ENCODE peak calls at places on chromosomes 6 and 20, in nine cellular contexts. E, X, M, Q, I, L, S, U and Y are unnamed samples.

GRCh38 chr6:48883116-48883515 is 579.9 kb downstream of the MMUT start:
- DNase-seq in E (no peak), X (no peak), M (no peak), Q (no peak), I (no peak), L (no peak), S (no peak), U (no peak), Y (peak)

GRCh38 chr6:129567374-129567773 is 142.6 kb downstream of the ARHGAP18 start:
- DNase-seq in E (no peak), X (no peak), M (no peak), Q (no peak), I (no peak), L (peak), S (peak), U (no peak), Y (peak)

GRCh38 chr6:137699036-137699683 is 167.9 kb upstream of the TNFAIP3 start:
- DNase-seq in E (no peak), X (no peak), M (no peak), Q (no peak), I (no peak), L (no peak), S (no peak), U (no peak), Y (peak)

GRCh38 chr6:20328266-20328946 is 73.3 kb upstream of the E2F3 start:
- DNase-seq in E (no peak), X (no peak), M (no peak), Q (no peak), I (no peak), L (peak), S (no peak), U (no peak), Y (no peak)

GRCh38 chr20:62252342-62252966 is 14.1 kb downstream of the OSBPL2 start:
- DNase-seq in E (peak), X (no peak), M (no peak), Q (no peak), I (no peak), L (no peak), S (no peak), U (no peak), Y (no peak)

GRCh38 chr6:23656257-23656731 is 469.7 kb upstream of the NRSN1 start:
- DNase-seq in E (no peak), X (no peak), M (no peak), Q (no peak), I (peak), L (peak), S (no peak), U (no peak), Y (no peak)

GRCh38 chr6:21099338-21100314 is 493.9 kb upstream of the SOX4 start:
- DNase-seq in E (no peak), X (no peak), M (no peak), Q (no peak), I (no peak), L (no peak), S (no peak), U (no peak), Y (peak)

GRCh38 chr6:7628479-7628878 is 38.5 kb downstream of the SNRNP48 start:
- DNase-seq in E (no peak), X (no peak), M (no peak), Q (no peak), I (no peak), L (no peak), S (peak), U (no peak), Y (no peak)

GRCh38 chr6:106122306-106122940 is 36.3 kb downstream of the PRDM1 start:
- DNase-seq in E (no peak), X (no peak), M (no peak), Q (no peak), I (no peak), L (no peak), S (no peak), U (no peak), Y (no peak)

GRCh38 chr6:71411882-71412281 is 123.3 kb downstream of the OGFRL1 start:
- DNase-seq in E (no peak), X (no peak), M (no peak), Q (no peak), I (no peak), L (no peak), S (no peak), U (no peak), Y (no peak)

GRCh38 chr6:17397764-17398194 is 4.4 kb downstream of the CAP2 start:
- DNase-seq in E (no peak), X (no peak), M (no peak), Q (no peak), I (no peak), L (no peak), S (peak), U (no peak), Y (no peak)

GRCh38 chr6:33746036-33746600 is 587 bp downstream of the IP6K3 start:
- DNase-seq in E (no peak), X (peak), M (no peak), Q (no peak), I (peak), L (no peak), S (peak), U (peak), Y (no peak)

GRCh38 chr6:169416249-169416648 is 162.6 kb upstream of the THBS2 start:
- DNase-seq in E (no peak), X (no peak), M (no peak), Q (no peak), I (no peak), L (no peak), S (no peak), U (no peak), Y (no peak)

GRCh38 chr6:152976749-152977148 is 6.1 kb downstream of the FBXO5 start:
- DNase-seq in E (no peak), X (no peak), M (no peak), Q (no peak), I (no peak), L (no peak), S (peak), U (no peak), Y (no peak)

GRCh38 chr6:28368522-28368921 is 18.8 kb downstream of the ZKSCAN3 start:
- DNase-seq in E (no peak), X (no peak), M (no peak), Q (no peak), I (no peak), L (no peak), S (no peak), U (no peak), Y (no peak)

GRCh38 chr20:60203451-60203850 is 245.2 kb downstream of the CDH26 start:
- DNase-seq in E (no peak), X (no peak), M (no peak), Q (no peak), I (no peak), L (no peak), S (peak), U (no peak), Y (no peak)

GRCh38 chr6:15538106-15538505 is 124.7 kb downstream of the DTNBP1 start:
- DNase-seq in E (no peak), X (no peak), M (no peak), Q (no peak), I (no peak), L (no peak), S (no peak), U (peak), Y (no peak)

GRCh38 chr20:44068311-44068710 is 118.7 kb downstream of the JPH2 start:
- DNase-seq in E (peak), X (no peak), M (no peak), Q (peak), I (peak), L (no peak), S (no peak), U (no peak), Y (no peak)

GRCh38 chr6:46862381-46862780 is 59.4 kb downstream of the ADGRF5 start:
- DNase-seq in E (no peak), X (no peak), M (no peak), Q (no peak), I (no peak), L (no peak), S (no peak), U (no peak), Y (no peak)

GRCh38 chr6:39206250-39206721 is 23.0 kb downstream of the KCNK5 start:
- DNase-seq in E (no peak), X (no peak), M (no peak), Q (no peak), I (no peak), L (no peak), S (no peak), U (no peak), Y (no peak)

GRCh38 chr20:48471176-48471575 is 356.6 kb downstream of the PREX1 start:
- DNase-seq in E (no peak), X (no peak), M (no peak), Q (no peak), I (no peak), L (no peak), S (no peak), U (no peak), Y (no peak)

GRCh38 chr20:5191829-5192569 is 65.2 kb downstream of the CDS2 start:
- DNase-seq in E (no peak), X (no peak), M (peak), Q (peak), I (peak), L (peak), S (peak), U (peak), Y (peak)

GRCh38 chr6:154510144-154510905 is at the start of gene CNKSR3:
- DNase-seq in E (peak), X (peak), M (no peak), Q (no peak), I (peak), L (peak), S (peak), U (peak), Y (peak)

GRCh38 chr6:80005406-80005805 is 957 bp downstream of the TTK start:
- DNase-seq in E (no peak), X (no peak), M (no peak), Q (no peak), I (no peak), L (no peak), S (no peak), U (no peak), Y (no peak)
- H3K4me3 ChIP-seq in E (no peak), X (no peak), M (peak), Q (no peak), I (peak), L (peak), S (peak), U (no peak), Y (peak)

DNA sequence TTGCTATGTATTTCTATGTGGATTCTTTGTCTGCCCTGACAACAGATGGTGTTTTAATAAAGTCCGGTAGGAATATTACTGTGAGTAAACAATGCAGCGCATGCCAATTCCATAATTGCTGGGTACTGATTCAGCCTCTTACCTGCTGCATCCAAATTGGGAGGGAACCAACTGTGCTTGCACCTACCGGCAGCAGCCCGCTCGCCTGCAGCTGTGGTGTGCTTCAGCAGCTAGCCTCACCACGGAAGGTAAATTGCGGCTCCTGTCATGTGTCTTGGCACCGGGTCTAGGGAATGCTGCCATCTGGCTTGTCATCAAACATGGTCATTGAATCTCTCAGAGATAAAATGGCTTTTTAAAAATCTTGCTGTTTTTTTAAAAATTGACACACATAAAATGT is 704.8 kb upstream of the SLC35B3 start:
- DNase-seq in E (peak), X (no peak), M (no peak), Q (no peak), I (no peak), L (no peak), S (no peak), U (no peak), Y (no peak)
- H3K4me3 ChIP-seq in E (no peak), X (no peak), M (no peak), Q (no peak), I (no peak), L (no peak), S (peak), U (no peak), Y (no peak)

GRCh38 chr6:130778946-130779657 is 48.1 kb upstream of the SMLR1 start:
- DNase-seq in E (no peak), X (no peak), M (no peak), Q (no peak), I (no peak), L (no peak), S (peak), U (no peak), Y (no peak)
- H3K4me3 ChIP-seq in E (no peak), X (no peak), M (no peak), Q (no peak), I (no peak), L (no peak), S (peak), U (peak), Y (no peak)

DNA sequence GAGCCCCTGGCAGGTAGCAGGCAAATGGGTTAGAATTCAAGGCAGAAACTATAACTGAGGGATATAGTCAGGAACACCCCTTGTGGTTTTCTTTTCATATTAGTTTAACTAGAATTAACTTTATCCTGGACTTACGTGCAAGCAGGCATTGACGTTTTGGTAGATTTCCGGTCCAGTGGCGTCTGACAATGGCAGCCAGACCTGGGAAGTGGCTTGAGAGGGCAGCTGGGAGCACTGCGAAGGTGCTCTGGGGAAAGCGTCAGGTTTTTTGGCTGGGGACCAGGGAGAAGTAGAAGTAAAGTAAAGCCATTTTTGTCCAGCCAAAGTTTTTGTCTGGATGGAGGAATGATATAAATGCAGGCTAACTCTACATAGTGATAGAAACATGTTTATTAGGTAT is 8.4 kb upstream of the ACSS1 start:
- DNase-seq in E (no peak), X (no peak), M (no peak), Q (no peak), I (no peak), L (no peak), S (no peak), U (no peak), Y (no peak)
- H3K4me3 ChIP-seq in E (no peak), X (no peak), M (no peak), Q (no peak), I (no peak), L (no peak), S (no peak), U (no peak), Y (no peak)

GRCh38 chr6:111888928-111889696 is 15.9 kb upstream of the FYN start:
- DNase-seq in E (no peak), X (no peak), M (no peak), Q (no peak), I (peak), L (peak), S (peak), U (peak), Y (no peak)
- H3K4me3 ChIP-seq in E (no peak), X (peak), M (no peak), Q (no peak), I (no peak), L (no peak), S (peak), U (peak), Y (no peak)

GRCh38 chr20:40844285-40844684 is 155.2 kb upstream of the MAFB start:
- DNase-seq in E (no peak), X (no peak), M (no peak), Q (no peak), I (no peak), L (no peak), S (no peak), U (no peak), Y (no peak)
- H3K4me3 ChIP-seq in E (no peak), X (no peak), M (no peak), Q (no peak), I (no peak), L (no peak), S (no peak), U (no peak), Y (no peak)

GRCh38 chr6:121806116-121806515 is 370.7 kb downstream of the GJA1 start:
- DNase-seq in E (no peak), X (no peak), M (no peak), Q (no peak), I (no peak), L (no peak), S (no peak), U (no peak), Y (no peak)
- H3K4me3 ChIP-seq in E (no peak), X (no peak), M (no peak), Q (no peak), I (no peak), L (no peak), S (no peak), U (no peak), Y (no peak)

GRCh38 chr6:54048782-54049181 is 62.5 kb upstream of the MLIP start:
- DNase-seq in E (no peak), X (no peak), M (no peak), Q (no peak), I (no peak), L (no peak), S (no peak), U (no peak), Y (no peak)

GRCh38 chr6:54041239-54041638 is 70.0 kb upstream of the MLIP start:
- DNase-seq in E (no peak), X (no peak), M (no peak), Q (no peak), I (no peak), L (no peak), S (no peak), U (no peak), Y (no peak)

GRCh38 chr6:54040545-54040944 is 70.7 kb upstream of the MLIP start:
- DNase-seq in E (no peak), X (no peak), M (no peak), Q (no peak), I (no peak), L (no peak), S (no peak), U (no peak), Y (no peak)

DNA sequence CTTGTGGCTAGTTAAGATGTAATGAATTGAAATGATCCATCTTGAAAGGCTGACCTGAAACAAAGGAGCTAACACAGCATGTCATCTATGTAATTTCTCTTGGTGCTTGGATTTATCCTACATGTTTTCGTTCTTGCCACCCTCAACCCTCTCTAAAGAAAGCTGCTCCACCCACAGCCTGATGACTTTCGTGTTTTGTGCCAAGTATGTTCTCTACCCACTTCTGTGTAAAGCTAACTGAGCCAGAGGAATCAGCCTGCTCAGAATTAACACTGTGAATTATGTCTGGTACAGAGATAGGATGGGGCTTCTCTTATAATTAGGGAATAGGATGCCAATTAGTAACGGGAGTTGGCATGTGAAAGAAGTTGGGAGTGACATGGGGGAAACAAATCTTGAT is 67.9 kb upstream of the MLIP start:
- DNase-seq in E (no peak), X (no peak), M (no peak), Q (no peak), I (no peak), L (no peak), S (no peak), U (no peak), Y (no peak)
- H3K4me3 ChIP-seq in E (no peak), X (no peak), M (no peak), Q (no peak), I (no peak), L (no peak), S (no peak), U (no peak), Y (no peak)

GRCh38 chr6:12750416-12750815 is 33.8 kb downstream of the PHACTR1 start:
- DNase-seq in E (no peak), X (no peak), M (no peak), Q (no peak), I (no peak), L (no peak), S (no peak), U (no peak), Y (no peak)
- H3K4me3 ChIP-seq in E (no peak), X (no peak), M (no peak), Q (no peak), I (peak), L (peak), S (peak), U (no peak), Y (no peak)

GRCh38 chr6:114445846-114446245 is 103.0 kb upstream of the HS3ST5 start:
- DNase-seq in E (no peak), X (no peak), M (no peak), Q (no peak), I (no peak), L (no peak), S (no peak), U (no peak), Y (no peak)

GRCh38 chr6:114449659-114450058 is 106.8 kb upstream of the HS3ST5 start:
- DNase-seq in E (no peak), X (no peak), M (no peak), Q (no peak), I (no peak), L (no peak), S (no peak), U (no peak), Y (no peak)

GRCh38 chr6:114446342-114446741 is 103.5 kb upstream of the HS3ST5 start:
- DNase-seq in E (no peak), X (no peak), M (no peak), Q (no peak), I (no peak), L (no peak), S (no peak), U (no peak), Y (no peak)
- H3K4me3 ChIP-seq in E (no peak), X (no peak), M (no peak), Q (no peak), I (no peak), L (no peak), S (no peak), U (no peak), Y (no peak)